ENCODE peak calls at places on chromosomes 2 and 18, in nine cellular contexts. U, Q, P, S, A, E, D, Y and H are unnamed samples.

GRCh38 chr2:118003396-118003824 is 10.5 kb downstream of the CCDC93 start:
- DNase-seq in Y (peak; percentile 34), A (peak; percentile 71), P (peak; percentile 72), S (peak; percentile 51), E (peak; percentile 22), Q (peak; percentile 78), D (peak; percentile 85), U (peak; percentile 82), H (peak; percentile 82)

GRCh38 chr2:155372969-155373368 is 674.5 kb downstream of the KCNJ3 start:
- DNase-seq in S (no peak), A (no peak), E (no peak), D (no peak), Q (no peak), U (no peak), P (no peak), Y (no peak), H (no peak)

GRCh38 chr18:37778417-37779165 is 213.0 kb upstream of the CELF4 start:
- DNase-seq in U (peak; percentile 37), Y (peak; percentile 29), E (peak; percentile 14), P (peak; percentile 89), A (peak; percentile 51), S (peak; percentile 46), Q (peak; percentile 60), D (no peak), H (peak; percentile 70)

GRCh38 chr18:37138456-37138855 is 309.5 kb downstream of the KIAA1328 start:
- DNase-seq in S (no peak), D (no peak), P (no peak), E (no peak), A (no peak), U (no peak), Y (no peak), Q (no peak), H (no peak)

GRCh38 chr18:70368903-70369302 is 80.1 kb downstream of the SOCS6 start:
- DNase-seq in A (no peak), D (no peak), U (no peak), E (no peak), Q (no peak), Y (no peak), P (no peak), S (no peak), H (no peak)

GRCh38 chr2:217510790-217511291 is 492.0 kb downstream of the TNS1 start:
- DNase-seq in E (peak; percentile 78), S (peak; percentile 52), Q (peak; percentile 59), Y (peak; percentile 49), P (peak; percentile 92), D (peak; percentile 93), A (peak; percentile 50), U (peak; percentile 69), H (peak; percentile 79)

GRCh38 chr2:52222128-52222527 is 1190.2 kb upstream of the NRXN1 start:
- DNase-seq in E (no peak), P (no peak), A (no peak), Y (no peak), S (no peak), Q (no peak), U (no peak), D (peak; percentile 85), H (no peak)

GRCh38 chr2:11370377-11371098 is 26.1 kb upstream of the ROCK2 start:
- DNase-seq in D (peak; percentile 43), S (peak; percentile 97), U (peak; percentile 99), E (no peak), P (no peak), Q (no peak), A (peak; percentile 95), Y (no peak), H (no peak)

GRCh38 chr18:49843778-49844625 is 30.7 kb upstream of the ACAA2 start:
- DNase-seq in Q (no peak), Y (no peak), A (no peak), S (no peak), P (no peak), D (no peak), E (no peak), U (no peak), H (no peak)

GRCh38 chr2:232239956-232240681 is 138.4 kb upstream of the ALPP start:
- DNase-seq in U (no peak), Y (no peak), Q (no peak), E (no peak), A (no peak), D (peak; percentile 27), S (no peak), P (peak; percentile 33), H (no peak)

GRCh38 chr2:24485191-24485590 is 5.9 kb upstream of the NCOA1 start:
- DNase-seq in P (no peak), Q (no peak), Y (no peak), U (no peak), E (no peak), S (no peak), D (no peak), A (no peak), H (no peak)

GRCh38 chr2:237181844-237182243 is 96.2 kb downstream of the COPS8 start:
- DNase-seq in P (no peak), Q (no peak), E (no peak), D (peak; percentile 100), A (no peak), S (no peak), Y (peak; percentile 35), U (no peak), H (no peak)

GRCh38 chr2:70527447-70528080 is 26.1 kb downstream of the TGFA start:
- DNase-seq in E (no peak), D (no peak), Y (no peak), Q (no peak), A (no peak), P (no peak), S (no peak), U (no peak), H (no peak)

GRCh38 chr2:229731916-229732315 is 17.6 kb upstream of the DNER start:
- DNase-seq in U (no peak), P (peak; percentile 85), Y (no peak), Q (peak; percentile 24), S (no peak), E (no peak), D (peak; percentile 17), A (no peak), H (peak; percentile 53)

GRCh38 chr2:74767618-74768017 is 66.3 kb upstream of the HK2 start:
- DNase-seq in P (no peak), Q (no peak), A (no peak), D (peak; percentile 22), U (peak; percentile 83), S (no peak), Y (no peak), E (no peak), H (no peak)

GRCh38 chr2:233354500-233354924 is 218 bp downstream of the DGKD start:
- DNase-seq in Q (no peak), P (peak; percentile 52), U (no peak), D (no peak), A (no peak), E (no peak), Y (no peak), S (no peak), H (no peak)
- TF ChIP-seq POLR2A in Q (no peak), P (peak; percentile 30), U (peak; percentile 34), D (peak; percentile 61), A (no peak), E (no peak), Y (peak; percentile 69), S (no peak), H (no peak)

GRCh38 chr18:63180971-63181376 is 138.6 kb downstream of the BCL2 start:
- DNase-seq in D (no peak), U (no peak), S (no peak), P (no peak), E (no peak), Y (no peak), A (no peak), Q (no peak), H (no peak)
- TF ChIP-seq POLR2A in D (no peak), U (no peak), S (no peak), P (no peak), E (no peak), Y (no peak), A (no peak), Q (no peak), H (no peak)

GRCh38 chr18:12376034-12376717 is 851 bp downstream of the AFG3L2 start:
- DNase-seq in P (peak; percentile 83), U (peak; percentile 35), S (peak; percentile 32), Q (peak; percentile 60), A (peak; percentile 57), E (peak; percentile 35), Y (no peak), D (no peak), H (peak; percentile 74)

GRCh38 chr18:12376718-12377555 is at the start of gene AFG3L2:
- DNase-seq in Y (peak; percentile 88), Q (peak; percentile 99), P (peak; percentile 100), D (peak; percentile 98), A (peak; percentile 100), S (peak; percentile 100), U (peak; percentile 96), E (peak; percentile 100), H (peak; percentile 100)

GRCh38 chr18:12373771-12374116 is 3.3 kb downstream of the AFG3L2 start:
- DNase-seq in Q (no peak), A (peak; percentile 13), P (no peak), S (no peak), D (no peak), U (no peak), Y (no peak), E (no peak), H (no peak)

GRCh38 chr18:12374398-12374797 is 2.6 kb downstream of the AFG3L2 start:
- DNase-seq in P (no peak), Q (peak; percentile 34), Y (no peak), S (no peak), U (no peak), D (no peak), E (no peak), A (peak; percentile 40), H (no peak)

DNA sequence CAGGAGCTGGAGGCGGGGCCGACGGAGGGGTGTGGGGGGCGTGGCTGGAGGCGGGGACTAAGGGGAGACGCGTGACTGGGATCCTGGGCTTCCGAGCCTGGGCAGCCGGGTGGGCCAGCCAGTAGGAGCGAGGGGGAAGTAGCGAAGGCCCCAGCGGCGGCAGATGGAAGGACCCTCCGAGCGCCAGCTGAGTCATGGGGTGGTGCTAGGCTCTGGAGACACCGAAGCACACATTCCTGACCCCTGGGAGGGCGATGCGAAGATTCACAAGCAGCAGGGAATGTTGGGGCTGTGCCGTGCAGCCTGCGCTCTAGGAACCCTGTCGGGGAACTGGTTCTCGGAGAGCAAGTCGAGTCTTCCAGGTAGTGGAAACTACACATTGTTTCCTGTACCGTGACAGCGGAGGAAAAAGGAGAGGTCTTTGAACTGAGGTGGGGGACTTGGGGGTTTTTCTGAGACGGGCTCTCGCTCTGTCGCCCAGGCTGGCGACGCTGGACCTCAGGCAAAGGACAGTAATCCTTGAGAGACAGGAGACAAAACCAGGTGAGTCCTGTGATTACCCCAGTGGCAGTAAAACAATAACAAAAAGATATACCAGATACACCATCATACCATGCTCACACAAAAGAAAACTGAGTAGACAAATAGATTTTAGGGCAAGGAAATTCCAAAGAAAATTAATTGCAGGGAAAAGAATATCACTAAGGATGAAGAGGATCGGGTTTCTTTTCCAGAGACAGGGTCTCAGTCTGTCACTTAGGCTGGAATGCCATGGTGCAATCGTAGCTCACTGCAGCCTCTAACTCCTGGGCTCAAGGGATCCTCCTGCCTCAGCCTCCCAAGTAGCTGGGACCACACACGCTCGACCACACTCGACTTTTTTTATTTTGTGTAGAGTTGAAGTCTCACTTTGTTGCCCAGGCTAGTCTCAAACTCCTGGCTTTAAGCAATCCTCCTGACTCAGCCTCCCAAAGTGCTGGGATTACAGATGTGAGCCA is 828 bp upstream of the AFG3L2 start:
- DNase-seq in A (peak; percentile 42), Y (peak; percentile 92), E (no peak), U (no peak), Q (no peak), D (no peak), S (no peak), P (no peak), H (no peak)
- TF ChIP-seq POLR2A in A (peak; percentile 41), Y (peak; percentile 72), E (no peak), U (peak; percentile 94), Q (peak; percentile 82), D (peak; percentile 83), S (no peak), P (peak; percentile 56), H (peak; percentile 51)

GRCh38 chr2:64859208-64860161 is 129.7 kb upstream of the SLC1A4 start:
- DNase-seq in D (peak; percentile 87), Q (peak; percentile 76), S (peak; percentile 94), A (peak; percentile 93), Y (peak; percentile 92), P (peak; percentile 97), E (peak; percentile 90), U (no peak), H (peak; percentile 60)
- TF ChIP-seq POLR2A in D (no peak), Q (peak; percentile 68), S (no peak), A (peak; percentile 35), Y (peak; percentile 27), P (peak; percentile 49), E (no peak), U (no peak), H (no peak)